ENCODE peak calls at places on chromosomes 13 and 19, in seven cellular contexts. Z is cortex of kidney; O is stimulated activated CD8-positive, alpha-beta memory T cell treated with anti-CD3 and anti-CD28 coated beads, Interleukin-15, amount 100 ng/mL, for 24 hours; B is heart left ventricle; D is NCI-H1092 treated with DMSO at 0.1 percent for 48 hours; F is ovary; N is astrocyte of the spinal cord. H is an unnamed sample.

GRCh38 chr19:53389591-53390377 is 5.2 kb upstream of the ZNF765 start:
- DNase-seq in Z (no peak), O (no peak), B (no peak), D (peak), F (peak), N (no peak), H (peak)

GRCh38 chr19:29269641-29270040 is 56.7 kb upstream of the UQCRFS1 start:
- DNase-seq in Z (no peak), O (no peak), B (no peak), D (no peak), F (no peak), N (no peak), H (no peak)

GRCh38 chr19:55584871-55585270 is 4.2 kb upstream of the ZNF579 start:
- DNase-seq in Z (no peak), O (no peak), B (no peak), D (no peak), F (no peak), N (no peak), H (no peak)

GRCh38 chr19:48353682-48354081 is 10.1 kb downstream of the TMEM143 start:
- DNase-seq in Z (no peak), O (no peak), B (no peak), D (no peak), F (no peak), N (no peak), H (no peak)

GRCh38 chr13:90947976-90948375 is 399.5 kb upstream of the MIR17HG start:
- DNase-seq in Z (no peak), O (no peak), B (no peak), D (no peak), F (no peak), N (no peak), H (no peak)

GRCh38 chr19:39363909-39364457 is 21.8 kb downstream of the SAMD4B start:
- DNase-seq in Z (no peak), O (no peak), B (no peak), D (no peak), F (no peak), N (peak), H (peak)

GRCh38 chr13:91988331-91988730 is 589.9 kb downstream of the GPC5 start:
- DNase-seq in Z (no peak), O (no peak), B (no peak), D (no peak), F (no peak), N (no peak), H (no peak)

GRCh38 chr13:48303331-48304131 is at the start of gene RB1:
- DNase-seq in Z (peak), O (peak), B (peak), D (peak), F (peak), N (peak), H (peak)

GRCh38 chr13:33032037-33032625 is 15.9 kb downstream of the KL start:
- DNase-seq in Z (no peak), O (no peak), B (peak), D (no peak), F (no peak), N (no peak), H (no peak)

GRCh38 chr19:18655173-18655844 is 18.5 kb downstream of the KLHL26 start:
- DNase-seq in Z (no peak), O (no peak), B (no peak), D (no peak), F (no peak), N (no peak), H (no peak)

GRCh38 chr19:7413629-7414028 is 64.9 kb downstream of the ARHGEF18 start:
- DNase-seq in Z (no peak), O (no peak), B (no peak), D (no peak), F (no peak), N (no peak), H (no peak)

GRCh38 chr19:54481326-54481930 is 8.3 kb upstream of the CDC42EP5 start:
- DNase-seq in Z (no peak), O (no peak), B (no peak), D (peak), F (no peak), N (no peak), H (peak)

GRCh38 chr19:19817357-19817756 is 4.2 kb downstream of the ZNF506 start:
- DNase-seq in Z (no peak), O (no peak), B (no peak), D (no peak), F (no peak), N (no peak), H (no peak)

GRCh38 chr19:16945364-16945714 is 56.5 kb downstream of the F2RL3 start:
- DNase-seq in Z (no peak), O (no peak), B (no peak), D (no peak), F (no peak), N (no peak), H (no peak)

GRCh38 chr13:32824671-32825070 is 191.6 kb upstream of the KL start:
- DNase-seq in Z (no peak), O (no peak), B (no peak), D (no peak), F (no peak), N (peak), H (no peak)

GRCh38 chr13:36764957-36765356 is 54.1 kb upstream of the RFXAP start:
- DNase-seq in Z (no peak), O (no peak), B (no peak), D (no peak), F (no peak), N (no peak), H (no peak)

GRCh38 chr19:33719366-33720154 is 77.1 kb upstream of the KCTD15 start:
- DNase-seq in Z (no peak), O (no peak), B (no peak), D (no peak), F (no peak), N (no peak), H (peak)

GRCh38 chr19:4077800-4078683 is 11.3 kb upstream of the ZBTB7A start:
- DNase-seq in Z (no peak), O (no peak), B (peak), D (no peak), F (peak), N (no peak), H (no peak)

GRCh38 chr13:23399254-23399796 is 34.2 kb downstream of the SACS start:
- DNase-seq in Z (no peak), O (no peak), B (no peak), D (no peak), F (no peak), N (no peak), H (no peak)

GRCh38 chr13:32645854-32646253 is 59.6 kb downstream of the PDS5B start:
- DNase-seq in Z (no peak), O (no peak), B (no peak), D (no peak), F (no peak), N (no peak), H (no peak)

GRCh38 chr19:34856052-34856451 is 70.7 kb upstream of the ZNF30 start:
- DNase-seq in Z (no peak), O (no peak), B (no peak), D (no peak), F (no peak), N (no peak), H (no peak)

GRCh38 chr13:39281539-39282150 is 243.4 kb downstream of the NHLRC3 start:
- DNase-seq in Z (no peak), O (no peak), B (no peak), D (no peak), F (no peak), N (no peak), H (no peak)

GRCh38 chr13:39876258-39876657 is 220.8 kb downstream of the COG6 start:
- DNase-seq in Z (no peak), O (no peak), B (no peak), D (no peak), F (no peak), N (peak), H (no peak)

GRCh38 chr19:45863840-45864628 is at the start of gene FOXA3:
- DNase-seq in Z (no peak), O (peak), B (no peak), D (no peak), F (no peak), N (peak), H (no peak)

GRCh38 chr19:48685583-48685982 is 10.2 kb upstream of the FUT2 start:
- DNase-seq in Z (no peak), O (no peak), B (no peak), D (no peak), F (no peak), N (no peak), H (no peak)

GRCh38 chr19:40740747-40741146 is 9.5 kb downstream of the ACTMAP start:
- DNase-seq in Z (no peak), O (no peak), B (peak), D (no peak), F (no peak), N (no peak), H (peak)

GRCh38 chr13:75687145-75687763 is 51.1 kb downstream of the LMO7 start:
- DNase-seq in Z (no peak), O (no peak), B (no peak), D (no peak), F (no peak), N (peak), H (no peak)

GRCh38 chr19:15488489-15489226 is 9.4 kb upstream of the PGLYRP2 start:
- DNase-seq in Z (no peak), O (no peak), B (no peak), D (no peak), F (no peak), N (no peak), H (peak)

GRCh38 chr19:29370276-29370675 is 155.5 kb upstream of the VSTM2B start:
- DNase-seq in Z (no peak), O (no peak), B (no peak), D (no peak), F (no peak), N (no peak), H (no peak)

H was measured in G401.